ENCODE peak calls at places on chromosomes 7 and 10, in six cellular contexts. K is colonic mucosa, P is brain microvascular endothelial cell, D is coronary artery, C is dorsolateral prefrontal cortex, Z is transverse colon. G is an unnamed sample.

GRCh38 chr10:36269222-36269621 is 627.1 kb upstream of the FZD8 start:
- DNase-seq in K (no peak), P (no peak), D (no peak), C (no peak), Z (no peak), G (no peak)

GRCh38 chr7:30162622-30163124 is 27.9 kb downstream of the MTURN start:
- DNase-seq in K (no peak), P (peak; percentile 73), D (no peak), C (no peak), Z (no peak), G (no peak)

GRCh38 chr7:29360633-29361625 is 166.4 kb downstream of the CHN2 start:
- DNase-seq in K (no peak), P (no peak), D (no peak), C (no peak), Z (no peak), G (no peak)

GRCh38 chr7:24201221-24201620 is 82.8 kb upstream of the NPY start:
- DNase-seq in K (no peak), P (no peak), D (no peak), C (no peak), Z (no peak), G (no peak)

GRCh38 chr7:271266-272107 is 18.5 kb upstream of the FOXL3 start:
- DNase-seq in K (no peak), P (no peak), D (no peak), C (peak; percentile 41), Z (no peak), G (no peak)

GRCh38 chr7:42432644-42433043 is 195.6 kb upstream of the GLI3 start:
- DNase-seq in K (peak; percentile 31), P (no peak), D (no peak), C (no peak), Z (no peak), G (no peak)

GRCh38 chr10:110442746-110443145 is 55.0 kb upstream of the DUSP5 start:
- DNase-seq in K (no peak), P (no peak), D (peak; percentile 33), C (no peak), Z (no peak), G (no peak)

GRCh38 chr7:42480304-42480665 is 243.3 kb upstream of the GLI3 start:
- DNase-seq in K (no peak), P (no peak), D (no peak), C (no peak), Z (no peak), G (no peak)

GRCh38 chr10:27893320-27894014 is 105.4 kb downstream of the ODAD2 start:
- DNase-seq in K (no peak), P (no peak), D (no peak), C (no peak), Z (no peak), G (no peak)

GRCh38 chr10:21737061-21737460 is 203.0 kb downstream of the MLLT10 start:
- DNase-seq in K (no peak), P (no peak), D (no peak), C (no peak), Z (no peak), G (no peak)

GRCh38 chr7:4549681-4550080 is 132.4 kb upstream of the FOXK1 start:
- DNase-seq in K (no peak), P (no peak), D (no peak), C (no peak), Z (no peak), G (no peak)

GRCh38 chr7:78134256-78134655 is 335.7 kb downstream of the PHTF2 start:
- DNase-seq in K (no peak), P (peak; percentile 62), D (no peak), C (no peak), Z (no peak), G (peak; percentile 12)

GRCh38 chr10:122516733-122517132 is 43.8 kb upstream of the DMBT1 start:
- DNase-seq in K (no peak), P (no peak), D (no peak), C (no peak), Z (no peak), G (no peak)

GRCh38 chr10:29140151-29140550 is 148.7 kb upstream of the LYZL1 start:
- DNase-seq in K (no peak), P (no peak), D (no peak), C (no peak), Z (no peak), G (no peak)

GRCh38 chr7:102286237-102287081 is at the start of gene SH2B2:
- DNase-seq in K (peak; percentile 70), P (peak; percentile 27), D (peak; percentile 82), C (no peak), Z (peak; percentile 74), G (peak; percentile 67)

GRCh38 chr7:155258233-155258575 is 39.5 kb upstream of the INSIG1 start:
- DNase-seq in K (no peak), P (peak; percentile 84), D (no peak), C (no peak), Z (no peak), G (peak; percentile 44)

GRCh38 chr7:157513682-157514081 is 176.9 kb downstream of the DNAJB6 start:
- DNase-seq in K (no peak), P (no peak), D (no peak), C (no peak), Z (no peak), G (no peak)

GRCh38 chr10:36989233-36989632 is 136.2 kb upstream of the ANKRD30A start:
- DNase-seq in K (no peak), P (no peak), D (no peak), C (no peak), Z (no peak), G (no peak)

GRCh38 chr7:44727346-44728262 is 21.0 kb upstream of the ZMIZ2 start:
- DNase-seq in K (no peak), P (peak; percentile 87), D (no peak), C (no peak), Z (no peak), G (no peak)

GRCh38 chr7:1247527-1248041 is 14.9 kb downstream of the UNCX start:
- DNase-seq in K (no peak), P (no peak), D (no peak), C (no peak), Z (no peak), G (no peak)

GRCh38 chr7:24945899-24946298 is 34.1 kb downstream of the OSBPL3 start:
- DNase-seq in K (no peak), P (no peak), D (no peak), C (no peak), Z (no peak), G (no peak)

GRCh38 chr7:139321071-139321745 is 19.9 kb upstream of the FMC1 start:
- DNase-seq in K (no peak), P (no peak), D (no peak), C (no peak), Z (no peak), G (no peak)

GRCh38 chr7:45649560-45650346 is 75.6 kb downstream of the ADCY1 start:
- DNase-seq in K (no peak), P (no peak), D (no peak), C (no peak), Z (no peak), G (no peak)

GRCh38 chr10:102504179-102504975 is 605 bp downstream of the SUFU start:
- DNase-seq in K (peak; percentile 47), P (no peak), D (no peak), C (no peak), Z (peak; percentile 29), G (peak; percentile 30)

GRCh38 chr10:24027107-24027506 is 181.8 kb upstream of the KIAA1217 start:
- DNase-seq in K (no peak), P (no peak), D (no peak), C (no peak), Z (no peak), G (no peak)

GRCh38 chr7:91784469-91784868 is 96.0 kb downstream of the MTERF1 start:
- DNase-seq in K (no peak), P (peak; percentile 26), D (no peak), C (no peak), Z (no peak), G (no peak)

GRCh38 chr10:36903040-36903439 is 222.4 kb upstream of the ANKRD30A start:
- DNase-seq in K (no peak), P (no peak), D (no peak), C (no peak), Z (no peak), G (no peak)

GRCh38 chr10:100656479-100656878 is 88.9 kb upstream of the PAX2 start:
- DNase-seq in K (no peak), P (no peak), D (no peak), C (no peak), Z (no peak), G (peak; percentile 41)
- H3K4me3 ChIP-seq in K (no peak overlapping the region), P (no peak overlapping the region), D (peak overlapping the region; percentile 45), C (no peak overlapping the region), Z (peak overlapping the region; percentile 19), G (no peak overlapping the region)

GRCh38 chr7:90624128-90624980 is 28.2 kb downstream of the CDK14 start:
- DNase-seq in K (no peak), P (no peak), D (no peak), C (no peak), Z (no peak), G (no peak)

GRCh38 chr7:90622670-90623069 is 26.5 kb downstream of the CDK14 start:
- DNase-seq in K (no peak), P (no peak), D (no peak), C (no peak), Z (no peak), G (no peak)

GRCh38 chr7:90625562-90625961 is 29.4 kb downstream of the CDK14 start:
- DNase-seq in K (peak; percentile 20), P (peak; percentile 35), D (no peak), C (no peak), Z (peak; percentile 11), G (peak; percentile 29)

GRCh38 chr7:90625051-90625450 is 28.9 kb downstream of the CDK14 start:
- DNase-seq in K (no peak), P (no peak), D (no peak), C (no peak), Z (no peak), G (no peak)

GRCh38 chr7:90626011-90626410 is 29.9 kb downstream of the CDK14 start:
- DNase-seq in K (no peak), P (peak; percentile 29), D (no peak), C (no peak), Z (no peak), G (no peak)
- H3K27ac ChIP-seq in K (no peak overlapping the region), P (peak overlapping the region; percentile 46), D (no peak overlapping the region), C (no peak overlapping the region), Z (peak overlapping the region; percentile 9), G (no peak overlapping the region)

GRCh38 chr10:126957111-126957510 is 51.9 kb downstream of the DOCK1 start:
- DNase-seq in K (no peak), P (no peak), D (no peak), C (no peak), Z (no peak), G (no peak)

GRCh38 chr10:126955396-126955795 is 50.2 kb downstream of the DOCK1 start:
- DNase-seq in K (no peak), P (no peak), D (no peak), C (no peak), Z (no peak), G (no peak)

GRCh38 chr10:126956712-126957108 is 51.5 kb downstream of the DOCK1 start:
- DNase-seq in K (no peak), P (no peak), D (no peak), C (no peak), Z (no peak), G (no peak)

GRCh38 chr10:126953886-126954285 is 48.7 kb downstream of the DOCK1 start:
- DNase-seq in K (no peak), P (no peak), D (no peak), C (no peak), Z (no peak), G (no peak)

GRCh38 chr10:126955934-126956711 is 50.9 kb downstream of the DOCK1 start:
- DNase-seq in K (no peak), P (no peak), D (no peak), C (peak; percentile 68), Z (no peak), G (no peak)
- TF ChIP-seq CTCF in K (no peak), P (no peak), D (no peak), C (no peak), Z (no peak), G (no peak)

GRCh38 chr7:27098493-27099223 is 2.9 kb upstream of the HOXA1 start:
- DNase-seq in K (peak; percentile 66), P (no peak), D (no peak), C (no peak), Z (peak; percentile 73), G (peak; percentile 13)
- H3K4me3 ChIP-seq in K (peak overlapping the region; percentile 74), P (peak overlapping the region; percentile 68), D (peak overlapping the region; percentile 55), C (no peak overlapping the region), Z (peak overlapping the region; percentile 97), G (no peak overlapping the region)